ENCODE peak calls at places on chromosomes 4 and X, in five cellular contexts. C, D, P, V and M are unnamed samples.
A peak's percentile ranks its signal among the peaks of the same experiment; 100 is the strongest.

GRCh38 chr4:116132946-116133345 is 952.4 kb downstream of the TRAM1L1 start:
- DNase-seq in V (no peak), P (no peak), D (no peak), C (no peak), M (no peak)

GRCh38 chrX:152735860-152736511 is 2.4 kb downstream of the MAGEA12 start:
- DNase-seq in C (no peak), V (no peak), P (no peak), D (no peak), M (no peak)

GRCh38 chr4:6416518-6417286 is 55.7 kb downstream of the PPP2R2C start:
- DNase-seq in P (peak; percentile 51), C (no peak), D (no peak), V (no peak), M (no peak)

GRCh38 chrX:25144043-25144940 is 128.5 kb upstream of the ARX start:
- DNase-seq in D (peak; percentile 20), V (peak; percentile 10), P (no peak), C (peak; percentile 60), M (peak; percentile 90)

GRCh38 chr4:118113220-118113619 is 78.9 kb downstream of the NDST3 start:
- DNase-seq in V (no peak), P (no peak), D (no peak), C (no peak), M (no peak)

GRCh38 chrX:9676738-9677097 is 88.9 kb downstream of the GPR143 start:
- DNase-seq in D (no peak), P (no peak), V (no peak), C (no peak), M (no peak)

GRCh38 chr4:182212211-182212761 is 30.9 kb upstream of the TENM3 start:
- DNase-seq in V (no peak), D (peak; percentile 58), P (peak; percentile 70), C (no peak), M (no peak)

GRCh38 chr4:143417679-143418403 is 81.2 kb downstream of the GAB1 start:
- DNase-seq in P (no peak), V (no peak), D (no peak), C (no peak), M (no peak)

DNA sequence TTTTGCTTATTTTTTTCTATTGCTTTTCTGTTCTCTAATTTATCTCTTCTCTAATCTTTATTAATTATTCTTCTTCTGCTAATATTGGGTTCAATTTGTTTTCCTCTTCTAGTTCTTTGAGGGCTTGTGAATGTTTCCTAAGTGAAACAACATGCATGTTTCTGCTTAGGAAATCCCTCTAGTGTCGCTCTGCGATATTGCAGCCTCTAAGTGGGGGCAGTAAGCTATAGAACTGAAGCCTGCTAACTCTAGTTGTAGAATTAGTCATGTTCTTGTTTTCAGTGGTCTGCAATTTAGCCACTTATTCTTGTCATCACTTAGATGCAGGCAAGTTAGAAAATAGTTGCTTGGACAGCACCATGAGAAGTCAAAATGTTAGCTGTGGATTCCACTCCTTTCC is 222.6 kb downstream of the SPIN4 start:
- DNase-seq in P (no peak), V (no peak), D (no peak), C (no peak), M (no peak)
- TF ChIP-seq CTCF in P (peak; percentile 41), V (peak; percentile 12), D (peak; percentile 25), C (peak; percentile 38), M (no peak)

GRCh38 chr4:38519671-38520070 is 144.3 kb upstream of the KLF3 start:
- DNase-seq in V (no peak), D (no peak), C (no peak), P (no peak), M (no peak)
- TF ChIP-seq CTCF in V (no peak), D (no peak), C (no peak), P (no peak), M (no peak)

DNA sequence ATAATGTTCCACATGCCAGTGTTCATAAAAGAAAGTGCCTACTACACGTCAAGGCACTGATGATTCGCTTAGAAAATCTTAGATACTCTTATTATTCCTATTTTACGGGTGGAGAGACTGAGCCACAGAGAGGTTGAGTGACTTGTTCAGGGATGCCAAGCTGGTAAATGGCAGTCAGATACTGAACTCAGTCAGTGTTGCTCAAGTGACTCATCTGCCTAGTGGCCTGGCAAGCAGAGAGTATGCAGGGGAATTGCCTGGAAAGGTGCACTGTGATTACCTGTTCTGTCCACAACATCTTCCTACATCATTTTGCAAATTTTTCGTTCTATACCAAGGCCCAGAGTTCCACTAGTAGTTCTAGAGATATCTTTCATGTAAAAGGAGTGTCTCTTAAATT is 68.4 kb downstream of the RAPGEF2 start:
- DNase-seq in C (no peak), D (no peak), P (no peak), V (no peak), M (no peak)
- TF ChIP-seq CTCF in C (no peak), D (no peak), P (no peak), V (no peak), M (no peak)

DNA sequence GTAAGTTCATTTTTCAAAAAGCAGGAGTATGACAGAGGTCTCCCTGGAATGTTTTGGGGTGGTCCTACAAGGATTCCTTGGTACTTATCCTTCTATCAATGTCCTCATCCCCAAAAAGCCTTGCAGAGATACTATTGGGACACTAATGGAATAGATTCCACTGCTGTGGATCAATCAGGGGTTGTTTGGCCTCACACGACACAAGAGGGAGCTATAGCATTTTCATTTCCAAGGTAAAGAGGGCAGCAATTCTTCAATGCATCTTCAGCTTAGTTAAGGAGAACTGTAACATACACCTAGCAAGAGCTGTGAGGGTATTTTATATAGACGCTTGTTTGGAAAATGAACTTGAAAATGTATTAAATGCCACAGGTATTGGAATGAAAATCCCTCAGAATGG is 50.9 kb downstream of the USP26 start:
- DNase-seq in C (no peak), V (no peak), D (no peak), P (no peak), M (no peak)
- TF ChIP-seq CTCF in C (peak; percentile 31), V (no peak), D (no peak), P (no peak), M (no peak)

GRCh38 chrX:20217279-20217678 is 49.4 kb downstream of the RPS6KA3 start:
- DNase-seq in C (no peak), D (peak; percentile 32), P (no peak), V (no peak), M (no peak)
- TF ChIP-seq CTCF in C (no peak), D (no peak), P (no peak), V (no peak), M (no peak)

GRCh38 chr4:174848596-174848995 is 19.5 kb upstream of the GLRA3 start:
- DNase-seq in D (no peak), V (no peak), C (no peak), P (no peak), M (no peak)
- TF ChIP-seq CTCF in D (no peak), V (no peak), C (no peak), P (no peak), M (no peak)